ENCODE peak calls at places on chromosome 18, in six cellular contexts. Q is HFF-Myc; G is lower leg skin; M is endothelial cell; U is neural progenitor cell; H is CD4-positive, alpha-beta T cell. K is an unnamed sample.

GRCh38 chr18:52392160-52392559 is 52.2 kb downstream of the DCC start:
- DNase-seq in H (no peak), U (no peak), M (no peak), Q (no peak), G (no peak), K (no peak)

GRCh38 chr18:72762505-72763122 is 105.2 kb downstream of the NETO1 start:
- DNase-seq in M (peak), Q (peak), H (no peak), G (no peak), U (peak), K (no peak)

GRCh38 chr18:43719264-43719795 is 442.0 kb upstream of the SYT4 start:
- DNase-seq in U (no peak), Q (no peak), M (no peak), H (no peak), G (no peak), K (no peak)

GRCh38 chr18:79548621-79548985 is 131.0 kb upstream of the CTDP1 start:
- DNase-seq in M (no peak), H (no peak), Q (no peak), G (no peak), U (no peak), K (no peak)

GRCh38 chr18:46042571-46043123 is 29.4 kb downstream of the PSTPIP2 start:
- DNase-seq in U (no peak), H (no peak), G (no peak), M (no peak), Q (no peak), K (no peak)

GRCh38 chr18:35478520-35479435 is 19.0 kb downstream of the INO80C start:
- DNase-seq in G (no peak), U (no peak), M (no peak), H (no peak), Q (no peak), K (no peak)

GRCh38 chr18:70491734-70492348 is 203.0 kb downstream of the SOCS6 start:
- DNase-seq in Q (peak), G (peak), M (peak), H (peak), U (peak), K (peak)

GRCh38 chr18:73679941-73680700 is 467.5 kb downstream of the FBXO15 start:
- DNase-seq in H (no peak), G (no peak), Q (no peak), U (no peak), M (no peak), K (no peak)

GRCh38 chr18:46264255-46264654 is 160.1 kb downstream of the HAUS1 start:
- DNase-seq in H (no peak), G (no peak), Q (no peak), U (peak), M (no peak), K (no peak)

GRCh38 chr18:34212511-34212910 is 12.2 kb downstream of the NOL4 start:
- DNase-seq in U (no peak), Q (no peak), G (no peak), H (no peak), M (no peak), K (no peak)

GRCh38 chr18:13323186-13323585 is 104.6 kb downstream of the LDLRAD4 start:
- DNase-seq in H (no peak), Q (no peak), U (no peak), M (no peak), G (no peak), K (no peak)

GRCh38 chr18:54222922-54223567 is 1.4 kb downstream of the MBD2 start:
- DNase-seq in Q (no peak), U (peak), H (peak), M (no peak), G (no peak), K (no peak)

GRCh38 chr18:389658-390357 is 110.7 kb downstream of the COLEC12 start:
- DNase-seq in Q (no peak), G (no peak), M (peak), U (no peak), H (no peak), K (no peak)

GRCh38 chr18:13035249-13035914 is 44.2 kb downstream of the CEP192 start:
- DNase-seq in U (no peak), H (no peak), G (no peak), M (no peak), Q (no peak), K (no peak)

GRCh38 chr18:69071680-69072079 is 273.8 kb downstream of the CCDC102B start:
- DNase-seq in G (no peak), U (no peak), Q (no peak), H (no peak), M (no peak), K (no peak)

GRCh38 chr18:21167641-21168372 is 56.2 kb upstream of the ROCK1 start:
- DNase-seq in H (no peak), Q (no peak), G (no peak), U (peak), M (peak), K (no peak)

GRCh38 chr18:12679183-12679786 is 21.4 kb upstream of the SPIRE1 start:
- DNase-seq in Q (no peak), G (peak), M (peak), U (no peak), H (no peak), K (no peak)

GRCh38 chr18:23673725-23674124 is 11.0 kb upstream of the ANKRD29 start:
- DNase-seq in U (no peak), G (no peak), M (no peak), H (no peak), Q (no peak), K (no peak)
- TF ChIP-seq CTCF in U (no peak), G (no peak), M (no peak), H (no peak), Q (no peak), K (no peak)

GRCh38 chr18:47775961-47776360 is 154.5 kb downstream of the SMAD2 start:
- DNase-seq in M (no peak), U (no peak), G (no peak), Q (no peak), H (no peak), K (no peak)
- TF ChIP-seq CTCF in M (no peak), U (peak), G (no peak), Q (no peak), H (no peak), K (no peak)

GRCh38 chr18:7269903-7270302 is 39.0 kb downstream of the LRRC30 start:
- DNase-seq in U (no peak), H (no peak), M (no peak), G (no peak), Q (no peak), K (no peak)

GRCh38 chr18:7273301-7273911 is 42.5 kb downstream of the LRRC30 start:
- DNase-seq in U (peak), G (peak), H (no peak), Q (peak), M (peak), K (no peak)

DNA sequence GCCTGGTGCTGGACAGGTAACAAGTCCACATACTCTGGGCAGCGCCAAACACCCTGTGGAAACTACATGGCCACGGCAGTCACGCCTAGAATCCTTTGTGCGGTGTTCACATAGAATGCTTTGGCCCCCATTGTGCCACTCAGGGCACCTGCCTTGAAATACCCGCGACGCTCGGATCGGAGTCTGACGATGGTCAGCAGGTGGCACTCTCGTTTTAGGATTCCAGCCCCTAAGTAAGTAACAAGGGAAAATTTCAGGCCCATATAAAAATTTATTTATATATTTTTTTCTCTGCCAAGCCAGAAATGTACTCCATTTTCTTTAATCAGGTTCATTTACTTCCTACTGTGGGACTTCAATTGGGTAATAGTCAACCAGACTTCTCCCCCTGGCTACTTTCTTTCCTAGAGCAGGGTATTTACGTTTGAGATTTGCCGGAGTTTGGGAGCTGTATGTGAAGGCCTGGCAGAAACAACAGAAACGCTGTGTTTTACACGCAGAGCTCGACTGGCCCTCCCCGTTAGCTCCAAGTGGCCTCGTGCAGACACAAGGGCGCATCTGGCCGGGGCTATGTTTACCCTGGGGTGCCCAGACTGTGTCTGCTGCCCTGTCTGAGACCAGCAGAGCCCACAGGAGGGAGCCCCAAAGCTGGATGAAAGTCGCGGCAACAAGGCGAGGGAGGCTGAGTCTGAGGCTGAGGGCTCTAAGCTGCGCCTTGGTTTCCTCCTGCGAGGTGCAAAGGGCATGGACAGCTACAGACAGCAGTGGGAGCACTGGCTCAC is 41.6 kb downstream of the LRRC30 start:
- DNase-seq in M (peak), G (peak), Q (peak), H (no peak), U (peak), K (no peak)
- TF ChIP-seq CTCF in M (peak), G (no peak), Q (peak), H (no peak), U (peak), K (peak)

GRCh38 chr18:40938615-40939014 is 1016.4 kb upstream of the PIK3C3 start:
- DNase-seq in Q (no peak), U (no peak), H (no peak), G (no peak), M (no peak), K (no peak)

GRCh38 chr18:40939636-40940035 is 1015.4 kb upstream of the PIK3C3 start:
- DNase-seq in G (no peak), H (no peak), U (peak), M (no peak), Q (no peak), K (no peak)

GRCh38 chr18:40932862-40933261 is 1022.2 kb upstream of the PIK3C3 start:
- DNase-seq in U (no peak), Q (no peak), M (no peak), G (no peak), H (no peak), K (no peak)

GRCh38 chr18:40937386-40937785 is 1017.6 kb upstream of the PIK3C3 start:
- DNase-seq in M (no peak), Q (no peak), G (no peak), U (no peak), H (no peak), K (no peak)

DNA sequence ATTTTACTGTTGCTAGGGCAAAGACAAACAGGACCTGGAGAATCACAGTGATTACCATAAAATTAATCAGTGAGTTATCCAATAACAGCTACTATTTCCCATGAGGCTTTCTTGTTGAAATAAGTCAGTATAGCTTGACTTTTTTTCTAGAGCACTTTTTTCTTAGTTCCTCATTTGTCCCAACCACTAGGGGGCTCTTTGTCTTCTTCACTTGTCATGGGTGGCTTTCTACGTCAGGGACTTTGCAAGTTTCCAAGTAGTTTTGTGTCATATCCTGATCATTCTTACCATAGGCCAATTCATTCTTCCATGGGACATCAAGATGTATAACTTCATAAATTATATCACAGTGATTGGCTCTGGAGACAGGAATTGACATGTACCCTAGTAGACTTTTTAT is 1019.6 kb upstream of the PIK3C3 start:
- DNase-seq in M (peak), U (peak), H (no peak), G (no peak), Q (peak), K (no peak)
- TF ChIP-seq CTCF in M (peak), U (peak), H (no peak), G (no peak), Q (peak), K (peak)

DNA sequence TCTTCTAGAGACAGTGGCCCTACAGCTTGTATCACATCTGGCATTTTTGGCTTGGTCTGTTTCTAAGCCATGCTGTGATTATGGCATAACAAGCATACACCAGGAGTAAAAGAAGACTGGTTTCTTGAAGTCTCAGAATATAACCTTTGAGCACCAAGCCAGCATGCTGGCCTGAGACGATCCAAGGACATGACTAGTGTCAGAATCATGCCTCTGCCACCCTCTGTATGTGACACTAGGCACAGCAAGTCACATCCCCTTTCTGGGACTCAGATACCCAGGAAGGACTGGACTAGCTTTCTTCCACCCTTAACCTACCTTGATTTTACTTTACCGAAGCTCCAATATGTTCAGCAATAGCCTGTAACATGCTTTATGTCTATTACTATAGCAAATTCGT is 345.5 kb downstream of the SETBP1 start:
- DNase-seq in H (no peak), U (peak), M (no peak), Q (no peak), G (no peak), K (no peak)
- TF ChIP-seq CTCF in H (no peak), U (peak), M (no peak), Q (no peak), G (no peak), K (no peak)

DNA sequence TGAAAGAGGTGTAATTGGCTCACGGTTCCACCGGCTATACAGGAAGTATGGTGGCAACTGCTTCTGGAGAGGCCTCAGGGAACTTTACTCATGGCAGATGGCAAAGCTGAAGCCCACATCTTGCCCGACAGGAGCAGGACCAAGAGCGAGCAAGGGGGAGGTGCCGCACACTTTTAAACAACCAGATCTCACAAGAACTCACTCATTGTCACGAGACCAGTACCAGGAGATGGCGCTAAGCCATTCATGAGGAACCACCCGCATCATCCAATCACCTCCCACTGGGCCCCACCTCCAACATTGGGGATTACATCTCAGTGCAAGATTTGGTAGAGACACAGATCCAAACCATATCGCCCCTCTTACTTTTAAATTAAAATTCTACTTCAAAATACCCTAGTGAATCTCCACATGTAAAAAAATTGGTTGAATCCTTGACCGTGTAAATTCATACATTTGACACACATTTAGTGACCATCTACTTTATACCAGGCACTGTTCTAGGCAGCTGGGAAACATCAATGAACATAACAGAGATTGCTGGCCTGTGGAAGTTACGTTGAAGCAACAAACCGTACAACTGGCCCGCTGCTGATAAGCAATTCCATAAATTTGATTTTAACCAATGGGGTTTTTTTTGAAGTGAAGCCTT is 87.6 kb downstream of the ALPK2 start:
- DNase-seq in H (no peak), U (peak), M (no peak), G (no peak), Q (peak), K (no peak)
- TF ChIP-seq CTCF in H (peak), U (peak), M (no peak), G (no peak), Q (peak), K (no peak)

DNA sequence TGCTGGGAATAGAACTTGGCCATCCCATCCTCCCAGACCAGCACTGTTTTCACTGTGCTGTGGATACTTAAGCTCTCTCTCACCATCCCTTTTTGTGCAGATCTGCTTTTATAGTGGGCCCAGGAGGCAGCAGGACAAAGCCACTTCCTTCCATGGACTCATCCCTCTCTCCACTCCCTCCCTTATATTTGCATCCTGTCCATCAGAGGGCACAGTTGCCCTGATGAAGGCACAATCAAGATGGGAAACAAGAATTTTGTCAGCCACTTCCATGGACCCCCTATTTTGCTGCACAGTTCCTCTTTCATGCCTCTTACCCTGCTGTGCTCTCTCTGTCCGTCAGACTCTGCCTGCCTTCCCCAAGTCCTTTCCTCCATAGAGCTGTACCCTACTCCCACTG is 338.7 kb downstream of the HRH4 start:
- DNase-seq in U (peak), H (no peak), G (no peak), Q (no peak), M (no peak), K (no peak)
- TF ChIP-seq CTCF in U (peak), H (no peak), G (no peak), Q (peak), M (no peak), K (no peak)

GRCh38 chr18:63824220-63824525 is 49.0 kb downstream of the SERPINB7 start:
- DNase-seq in U (no peak), Q (no peak), M (no peak), G (no peak), H (no peak), K (no peak)
- TF ChIP-seq CTCF in U (no peak), Q (no peak), M (no peak), G (no peak), H (no peak), K (no peak)